ENCODE peak calls at places on chromosomes 2 and 18, in five cellular contexts. One of them, this sample, is unnamed.

GRCh38 chr2:141968377-141968920 is 162.4 kb downstream of the LRP1B start:
- DNase-seq in NCI-H1436: no peak
- DNase-seq in stimulated activated naive B cell treated with anti-CD40 and anti-IgM and Interleukin-4, amounts not matched to agents 10 μg/mL and 1 μg/mL and 100 μg/mL, for 72 hours: no peak
- DNase-seq in B cell: no peak
- DNase-seq in posterior cingulate gyrus: no peak
- DNase-seq in this sample: no peak

GRCh38 chr2:67997528-67998267 is 65.1 kb downstream of the C1D start:
- DNase-seq in NCI-H1436: no peak
- DNase-seq in stimulated activated naive B cell treated with anti-CD40 and anti-IgM and Interleukin-4, amounts not matched to agents 10 μg/mL and 1 μg/mL and 100 μg/mL, for 72 hours: no peak
- DNase-seq in B cell: no peak
- DNase-seq in posterior cingulate gyrus: no peak
- DNase-seq in this sample: no peak

GRCh38 chr2:127029652-127030051 is 77.3 kb downstream of the BIN1 start:
- DNase-seq in NCI-H1436: no peak
- DNase-seq in stimulated activated naive B cell treated with anti-CD40 and anti-IgM and Interleukin-4, amounts not matched to agents 10 μg/mL and 1 μg/mL and 100 μg/mL, for 72 hours: no peak
- DNase-seq in B cell: no peak
- DNase-seq in posterior cingulate gyrus: no peak
- DNase-seq in this sample: no peak

GRCh38 chr2:170123593-170123992 is 54.4 kb upstream of the MYO3B start:
- DNase-seq in NCI-H1436: no peak
- DNase-seq in stimulated activated naive B cell treated with anti-CD40 and anti-IgM and Interleukin-4, amounts not matched to agents 10 μg/mL and 1 μg/mL and 100 μg/mL, for 72 hours: no peak
- DNase-seq in B cell: no peak
- DNase-seq in posterior cingulate gyrus: no peak
- DNase-seq in this sample: no peak

GRCh38 chr2:172038604-172039003 is 38.9 kb downstream of the METAP1D start:
- DNase-seq in NCI-H1436: peak
- DNase-seq in stimulated activated naive B cell treated with anti-CD40 and anti-IgM and Interleukin-4, amounts not matched to agents 10 μg/mL and 1 μg/mL and 100 μg/mL, for 72 hours: no peak
- DNase-seq in B cell: no peak
- DNase-seq in posterior cingulate gyrus: no peak
- DNase-seq in this sample: no peak

GRCh38 chr2:30225131-30225762 is 6.1 kb upstream of the LBH start:
- DNase-seq in NCI-H1436: peak
- DNase-seq in stimulated activated naive B cell treated with anti-CD40 and anti-IgM and Interleukin-4, amounts not matched to agents 10 μg/mL and 1 μg/mL and 100 μg/mL, for 72 hours: peak
- DNase-seq in B cell: peak
- DNase-seq in posterior cingulate gyrus: peak
- DNase-seq in this sample: peak

GRCh38 chr18:62555135-62555534 is 32.3 kb downstream of the ZCCHC2 start:
- DNase-seq in NCI-H1436: no peak
- DNase-seq in stimulated activated naive B cell treated with anti-CD40 and anti-IgM and Interleukin-4, amounts not matched to agents 10 μg/mL and 1 μg/mL and 100 μg/mL, for 72 hours: no peak
- DNase-seq in B cell: no peak
- DNase-seq in posterior cingulate gyrus: no peak
- DNase-seq in this sample: no peak

GRCh38 chr2:149129433-149129832 is 90.9 kb downstream of the LYPD6B start:
- DNase-seq in NCI-H1436: no peak
- DNase-seq in stimulated activated naive B cell treated with anti-CD40 and anti-IgM and Interleukin-4, amounts not matched to agents 10 μg/mL and 1 μg/mL and 100 μg/mL, for 72 hours: no peak
- DNase-seq in B cell: no peak
- DNase-seq in posterior cingulate gyrus: no peak
- DNase-seq in this sample: no peak

GRCh38 chr2:85129861-85130260 is 3.3 kb upstream of the TCF7L1 start:
- DNase-seq in NCI-H1436: no peak
- DNase-seq in stimulated activated naive B cell treated with anti-CD40 and anti-IgM and Interleukin-4, amounts not matched to agents 10 μg/mL and 1 μg/mL and 100 μg/mL, for 72 hours: no peak
- DNase-seq in B cell: no peak
- DNase-seq in posterior cingulate gyrus: no peak
- DNase-seq in this sample: no peak

GRCh38 chr2:188813846-188814245 is 160.3 kb upstream of the COL3A1 start:
- DNase-seq in NCI-H1436: no peak
- DNase-seq in stimulated activated naive B cell treated with anti-CD40 and anti-IgM and Interleukin-4, amounts not matched to agents 10 μg/mL and 1 μg/mL and 100 μg/mL, for 72 hours: no peak
- DNase-seq in B cell: no peak
- DNase-seq in posterior cingulate gyrus: no peak
- DNase-seq in this sample: no peak

GRCh38 chr18:58201728-58202405 is 157.8 kb downstream of the NEDD4L start:
- DNase-seq in NCI-H1436: no peak
- DNase-seq in stimulated activated naive B cell treated with anti-CD40 and anti-IgM and Interleukin-4, amounts not matched to agents 10 μg/mL and 1 μg/mL and 100 μg/mL, for 72 hours: no peak
- DNase-seq in B cell: no peak
- DNase-seq in posterior cingulate gyrus: no peak
- DNase-seq in this sample: no peak

GRCh38 chr2:109612991-109613921 is 510 bp downstream of the SEPTIN10 start:
- DNase-seq in NCI-H1436: no peak
- DNase-seq in stimulated activated naive B cell treated with anti-CD40 and anti-IgM and Interleukin-4, amounts not matched to agents 10 μg/mL and 1 μg/mL and 100 μg/mL, for 72 hours: no peak
- DNase-seq in B cell: no peak
- DNase-seq in posterior cingulate gyrus: peak
- DNase-seq in this sample: peak

This sample was measured in gastrocnemius medialis.